ENCODE peak calls at places on chromosomes 11 and 22, in ten cellular contexts. Y, R, F, I, A, E, J, S, V and N are unnamed samples.

GRCh38 chr22:22538226-22538989 is 18.3 kb upstream of the ZNF280A start:
- DNase-seq in V (no peak), A (no peak), R (no peak), Y (no peak), J (no peak), I (no peak), E (no peak), F (no peak), S (no peak), N (no peak)

GRCh38 chr11:19437760-19438159 is 197.0 kb upstream of the E2F8 start:
- DNase-seq in V (peak), F (no peak), E (no peak), I (no peak), J (no peak), A (no peak), S (no peak), R (peak), Y (no peak), N (no peak)

GRCh38 chr11:14520086-14520901 is at the start of gene PSMA1:
- DNase-seq in S (peak), V (peak), A (peak), E (peak), R (peak), J (peak), I (peak), Y (peak), F (peak), N (peak)

GRCh38 chr22:44025171-44026065 is 1.3 kb downstream of the PARVB start:
- DNase-seq in S (peak), A (no peak), R (no peak), V (no peak), J (no peak), Y (no peak), F (no peak), E (no peak), I (no peak), N (peak)

GRCh38 chr11:19800714-19801519 is 88.3 kb downstream of the NAV2 start:
- DNase-seq in F (no peak), Y (no peak), I (no peak), R (peak), J (no peak), E (no peak), V (no peak), A (no peak), S (no peak), N (no peak)

GRCh38 chr11:121429556-121429955 is 22.6 kb upstream of the SORL1 start:
- DNase-seq in E (no peak), J (no peak), R (no peak), V (no peak), F (no peak), Y (no peak), S (no peak), A (no peak), I (no peak), N (no peak)

GRCh38 chr11:86676533-86677154 is 4.2 kb upstream of the ME3 start:
- DNase-seq in F (no peak), V (no peak), J (no peak), I (no peak), A (no peak), R (peak), Y (no peak), S (no peak), E (no peak), N (no peak)

GRCh38 chr11:46382644-46383403 is 1.4 kb downstream of the MDK start:
- DNase-seq in F (peak), R (peak), Y (peak), S (no peak), V (peak), E (no peak), J (no peak), A (no peak), I (peak), N (peak)

GRCh38 chr11:115503083-115503885 is 931 bp downstream of the CADM1 start:
- DNase-seq in R (peak), J (no peak), F (peak), Y (peak), I (peak), V (peak), A (peak), E (peak), S (peak), N (peak)

GRCh38 chr22:39240841-39241631 is 3.7 kb downstream of the PDGFB start:
- DNase-seq in Y (no peak), S (no peak), F (peak), A (peak), R (no peak), E (peak), I (no peak), J (no peak), V (no peak), N (peak)

GRCh38 chr11:36265793-36266628 is 23.2 kb downstream of the COMMD9 start:
- DNase-seq in S (peak), J (no peak), A (peak), I (no peak), F (peak), V (peak), E (peak), R (peak), Y (no peak), N (peak)

GRCh38 chr11:124898711-124899110 is 1.0 kb upstream of the ROBO4 start:
- DNase-seq in F (no peak), E (no peak), S (no peak), A (no peak), I (no peak), V (no peak), J (no peak), R (peak), Y (peak), N (peak)

GRCh38 chr11:130675456-130675855 is 227.0 kb downstream of the ADAMTS15 start:
- DNase-seq in F (no peak), Y (no peak), V (peak), A (peak), I (peak), E (no peak), R (peak), J (no peak), S (no peak), N (peak)

GRCh38 chr11:78957481-78958245 is 383.0 kb upstream of the NARS2 start:
- DNase-seq in I (no peak), E (no peak), Y (no peak), R (peak), J (no peak), V (peak), F (no peak), S (no peak), A (no peak), N (no peak)

GRCh38 chr11:88428959-88429358 is 91.4 kb upstream of the CTSC start:
- DNase-seq in E (no peak), F (no peak), R (no peak), A (no peak), V (no peak), I (no peak), S (no peak), J (no peak), Y (no peak), N (no peak)